ENCODE peak calls at places on chromosomes 3 and 15, in five cellular contexts. L is Calu3, W is pancreas, T is astrocyte of the spinal cord, Z is lower lobe of right lung. H is an unnamed sample.

GRCh38 chr15:59303136-59303535 is 69.5 kb downstream of the MYO1E start:
- DNase-seq in W (no peak), L (no peak), T (no peak), Z (no peak), H (no peak)

GRCh38 chr3:177574232-177574856 is 377.1 kb upstream of the TBL1XR1 start:
- DNase-seq in L (peak), Z (peak), T (peak), W (peak), H (no peak)

GRCh38 chr15:91228890-91229289 is 128.8 kb downstream of the SV2B start:
- DNase-seq in T (no peak), Z (no peak), L (no peak), W (no peak), H (no peak)

GRCh38 chr3:100993309-100993708 is at the start of gene ABI3BP:
- DNase-seq in Z (peak), T (peak), L (peak), W (peak), H (peak)

GRCh38 chr3:44427683-44428082 is 49.8 kb downstream of the ZNF445 start:
- DNase-seq in L (no peak), W (no peak), T (no peak), Z (no peak), H (no peak)

GRCh38 chr3:136861890-136862610 is at the start of gene NCK1:
- DNase-seq in Z (peak), L (peak), W (peak), T (peak), H (peak)

GRCh38 chr15:64046347-64047153 is at the start of gene DAPK2:
- DNase-seq in Z (peak), L (peak), T (peak), W (peak), H (no peak)

GRCh38 chr3:17355591-17355990 is 386.8 kb downstream of the TBC1D5 start:
- DNase-seq in L (no peak), W (no peak), T (no peak), Z (no peak), H (no peak)

GRCh38 chr3:31917303-31917903 is 63.7 kb downstream of the OSBPL10 start:
- DNase-seq in L (no peak), W (no peak), T (no peak), Z (no peak), H (no peak)

GRCh38 chr3:137642831-137643230 is 121.3 kb upstream of the SOX14 start:
- DNase-seq in W (peak), T (no peak), L (no peak), Z (no peak), H (no peak)

GRCh38 chr3:120438971-120439370 is 11.8 kb downstream of the FSTL1 start:
- DNase-seq in L (no peak), W (no peak), T (peak), Z (peak), H (no peak)

GRCh38 chr15:74530771-74531143 is 10.3 kb upstream of the ARID3B start:
- DNase-seq in Z (no peak), L (peak), T (no peak), W (no peak), H (no peak)

GRCh38 chr3:142724682-142725351 is 983 bp downstream of the TRPC1 start:
- DNase-seq in Z (peak), T (peak), L (peak), W (peak), H (no peak)

GRCh38 chr15:71149645-71150557 is 34.6 kb downstream of the THSD4 start:
- DNase-seq in Z (no peak), W (peak), T (no peak), L (no peak), H (no peak)

GRCh38 chr3:129888739-129889138 is 4.8 kb downstream of the TMCC1 start:
- DNase-seq in L (no peak), T (peak), W (no peak), Z (no peak), H (no peak)

GRCh38 chr3:61173685-61174084 is 77.6 kb downstream of the FHIT start:
- DNase-seq in Z (no peak), T (peak), L (no peak), W (no peak), H (no peak)

GRCh38 chr3:107661447-107662108 is 138.8 kb downstream of the BBX start:
- DNase-seq in Z (no peak), W (no peak), T (peak), L (no peak), H (no peak)

GRCh38 chr3:186520957-186521842 is 23.0 kb downstream of the CRYGS start:
- DNase-seq in Z (no peak), L (no peak), T (no peak), W (no peak), H (no peak)

GRCh38 chr3:195896361-195897080 is 11.8 kb downstream of the TNK2 start:
- DNase-seq in Z (no peak), T (peak), W (no peak), L (no peak), H (peak)

GRCh38 chr3:50322386-50323091 is at the start of gene HYAL2:
- DNase-seq in T (no peak), Z (peak), W (peak), L (no peak), H (peak)

GRCh38 chr15:65862682-65863081 is 6.6 kb upstream of the RAB11A start:
- DNase-seq in W (peak), L (peak), T (peak), Z (no peak), H (no peak)
- TF ChIP-seq CTCF in W (no peak), L (no peak), T (peak), Z (peak), H (peak)

DNA sequence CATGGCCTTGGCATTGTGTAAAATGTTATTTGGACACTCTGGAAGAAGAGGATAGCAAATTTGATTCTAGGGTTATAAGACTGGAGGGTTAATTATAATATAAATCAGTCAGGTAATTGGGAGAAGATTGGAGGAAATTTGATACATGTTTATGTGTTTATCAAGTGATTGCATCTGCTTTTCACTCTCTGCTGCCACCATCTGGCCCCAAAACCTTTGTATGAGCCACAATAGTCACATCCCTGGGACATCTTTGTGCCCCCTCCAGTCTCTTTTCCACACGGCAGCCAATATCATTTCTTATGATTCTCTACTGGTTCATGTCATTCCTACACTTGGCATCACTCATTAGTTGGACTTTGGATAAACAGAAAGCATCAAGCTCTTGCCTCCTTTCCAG is 602.2 kb upstream of the SUCLG2 start:
- DNase-seq in W (no peak), L (no peak), T (no peak), Z (no peak), H (no peak)
- TF ChIP-seq CTCF in W (peak), L (no peak), T (no peak), Z (no peak), H (peak)

GRCh38 chr3:171745577-171746319 is 64.5 kb downstream of the PLD1 start:
- DNase-seq in Z (no peak), L (no peak), W (no peak), T (no peak), H (no peak)
- TF ChIP-seq CTCF in Z (no peak), L (no peak), W (no peak), T (no peak), H (no peak)

DNA sequence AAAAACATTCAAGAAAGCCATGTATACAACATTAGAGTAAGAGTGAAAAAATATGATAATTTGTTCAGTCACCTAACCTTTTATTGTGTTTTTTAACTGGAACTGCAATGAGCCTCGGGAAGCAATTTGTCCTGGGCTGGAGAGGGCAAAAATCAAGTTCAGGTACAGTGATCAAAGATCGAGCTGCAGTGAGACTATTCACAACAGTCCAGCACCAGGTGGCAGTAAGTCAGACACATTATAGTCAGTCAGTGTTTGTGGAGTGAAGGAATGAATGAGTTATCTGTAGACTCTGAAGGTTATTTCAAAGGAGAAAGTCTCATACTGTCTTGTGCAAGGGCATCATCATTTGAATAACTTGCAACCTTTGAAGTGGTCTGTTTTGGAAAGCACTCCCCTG is 116.6 kb downstream of the CHDH start:
- DNase-seq in T (no peak), Z (no peak), W (no peak), L (no peak), H (no peak)
- TF ChIP-seq CTCF in T (no peak), Z (no peak), W (no peak), L (no peak), H (peak)

H was measured in chondrocyte.